ENCODE peak calls at places on chromosomes 13 and 19, in seven cellular contexts. One of them, this sample, is unnamed.

GRCh38 chr13:48500652-48501197 is 32.2 kb downstream of the RCBTB2 start:
- DNase-seq in A549: peak
- DNase-seq in nucleus accumbens: no peak
- DNase-seq in stimulated activated naive CD4-positive, alpha-beta T cell: no peak
- DNase-seq in activated CD8-positive, alpha-beta T cell treated with anti-CD3 and anti-CD28 coated beads, Interleukin-2, amount 10 ng/mL, durations not matched to agents 7 days and 5 days: no peak
- DNase-seq in GM04504: peak
- DNase-seq in cardiac septum: no peak
- DNase-seq in this sample: peak

GRCh38 chr13:32940601-32941000 is 75.6 kb upstream of the KL start:
- DNase-seq in A549: no peak
- DNase-seq in cardiac septum: no peak
- DNase-seq in activated CD8-positive, alpha-beta T cell treated with anti-CD3 and anti-CD28 coated beads, Interleukin-2, amount 10 ng/mL, durations not matched to agents 7 days and 5 days: no peak
- DNase-seq in stimulated activated naive CD4-positive, alpha-beta T cell: no peak
- DNase-seq in GM04504: no peak
- DNase-seq in nucleus accumbens: no peak
- DNase-seq in this sample: no peak

GRCh38 chr19:42378225-42378929 is 11.7 kb downstream of the CNFN start:
- DNase-seq in nucleus accumbens: no peak
- DNase-seq in activated CD8-positive, alpha-beta T cell treated with anti-CD3 and anti-CD28 coated beads, Interleukin-2, amount 10 ng/mL, durations not matched to agents 7 days and 5 days: no peak
- DNase-seq in stimulated activated naive CD4-positive, alpha-beta T cell: no peak
- DNase-seq in GM04504: no peak
- DNase-seq in cardiac septum: no peak
- DNase-seq in A549: no peak
- DNase-seq in this sample: no peak

GRCh38 chr13:101982903-101983302 is 418.9 kb downstream of the FGF14 start:
- DNase-seq in stimulated activated naive CD4-positive, alpha-beta T cell: no peak
- DNase-seq in A549: no peak
- DNase-seq in nucleus accumbens: no peak
- DNase-seq in GM04504: no peak
- DNase-seq in cardiac septum: no peak
- DNase-seq in activated CD8-positive, alpha-beta T cell treated with anti-CD3 and anti-CD28 coated beads, Interleukin-2, amount 10 ng/mL, durations not matched to agents 7 days and 5 days: no peak
- DNase-seq in this sample: no peak

GRCh38 chr13:99119686-99120085 is 81.0 kb upstream of the UBAC2 start:
- DNase-seq in nucleus accumbens: no peak
- DNase-seq in stimulated activated naive CD4-positive, alpha-beta T cell: no peak
- DNase-seq in A549: peak
- DNase-seq in cardiac septum: no peak
- DNase-seq in GM04504: no peak
- DNase-seq in activated CD8-positive, alpha-beta T cell treated with anti-CD3 and anti-CD28 coated beads, Interleukin-2, amount 10 ng/mL, durations not matched to agents 7 days and 5 days: no peak
- DNase-seq in this sample: no peak

GRCh38 chr13:74270018-74270417 is 135.8 kb upstream of the KLF12 start:
- DNase-seq in A549: no peak
- DNase-seq in cardiac septum: no peak
- DNase-seq in activated CD8-positive, alpha-beta T cell treated with anti-CD3 and anti-CD28 coated beads, Interleukin-2, amount 10 ng/mL, durations not matched to agents 7 days and 5 days: no peak
- DNase-seq in nucleus accumbens: no peak
- DNase-seq in stimulated activated naive CD4-positive, alpha-beta T cell: no peak
- DNase-seq in GM04504: no peak
- DNase-seq in this sample: no peak

GRCh38 chr19:55112246-55112780 is 5.1 kb downstream of the PPP1R12C start:
- DNase-seq in stimulated activated naive CD4-positive, alpha-beta T cell: no peak
- DNase-seq in nucleus accumbens: no peak
- DNase-seq in activated CD8-positive, alpha-beta T cell treated with anti-CD3 and anti-CD28 coated beads, Interleukin-2, amount 10 ng/mL, durations not matched to agents 7 days and 5 days: no peak
- DNase-seq in cardiac septum: no peak
- DNase-seq in GM04504: no peak
- DNase-seq in A549: no peak
- DNase-seq in this sample: no peak

GRCh38 chr19:29810504-29810871 is 1.3 kb upstream of the CCNE1 start:
- DNase-seq in GM04504: peak
- DNase-seq in cardiac septum: no peak
- DNase-seq in A549: peak
- DNase-seq in nucleus accumbens: no peak
- DNase-seq in activated CD8-positive, alpha-beta T cell treated with anti-CD3 and anti-CD28 coated beads, Interleukin-2, amount 10 ng/mL, durations not matched to agents 7 days and 5 days: no peak
- DNase-seq in stimulated activated naive CD4-positive, alpha-beta T cell: no peak
- DNase-seq in this sample: no peak

GRCh38 chr19:56015756-56016155 is 29.2 kb downstream of the NLRP5 start:
- DNase-seq in GM04504: no peak
- DNase-seq in nucleus accumbens: no peak
- DNase-seq in cardiac septum: no peak
- DNase-seq in A549: no peak
- DNase-seq in activated CD8-positive, alpha-beta T cell treated with anti-CD3 and anti-CD28 coated beads, Interleukin-2, amount 10 ng/mL, durations not matched to agents 7 days and 5 days: no peak
- DNase-seq in stimulated activated naive CD4-positive, alpha-beta T cell: no peak
- DNase-seq in this sample: peak

GRCh38 chr13:48783181-48783630 is 129.5 kb downstream of the CYSLTR2 start:
- DNase-seq in nucleus accumbens: no peak
- DNase-seq in stimulated activated naive CD4-positive, alpha-beta T cell: no peak
- DNase-seq in activated CD8-positive, alpha-beta T cell treated with anti-CD3 and anti-CD28 coated beads, Interleukin-2, amount 10 ng/mL, durations not matched to agents 7 days and 5 days: no peak
- DNase-seq in A549: peak
- DNase-seq in cardiac septum: peak
- DNase-seq in GM04504: peak
- DNase-seq in this sample: no peak

GRCh38 chr13:110126391-110126961 is 180.5 kb downstream of the COL4A1 start:
- DNase-seq in cardiac septum: peak
- DNase-seq in stimulated activated naive CD4-positive, alpha-beta T cell: no peak
- DNase-seq in nucleus accumbens: peak
- DNase-seq in GM04504: peak
- DNase-seq in A549: peak
- DNase-seq in activated CD8-positive, alpha-beta T cell treated with anti-CD3 and anti-CD28 coated beads, Interleukin-2, amount 10 ng/mL, durations not matched to agents 7 days and 5 days: no peak
- DNase-seq in this sample: no peak

GRCh38 chr19:1884719-1885334 is 469 bp downstream of the ABHD17A start:
- DNase-seq in stimulated activated naive CD4-positive, alpha-beta T cell: no peak
- DNase-seq in nucleus accumbens: no peak
- DNase-seq in cardiac septum: no peak
- DNase-seq in A549: no peak
- DNase-seq in GM04504: no peak
- DNase-seq in activated CD8-positive, alpha-beta T cell treated with anti-CD3 and anti-CD28 coated beads, Interleukin-2, amount 10 ng/mL, durations not matched to agents 7 days and 5 days: no peak
- DNase-seq in this sample: no peak

GRCh38 chr13:112664501-112665203 is 25.2 kb upstream of the ATP11A start:
- DNase-seq in A549: no peak
- DNase-seq in nucleus accumbens: no peak
- DNase-seq in activated CD8-positive, alpha-beta T cell treated with anti-CD3 and anti-CD28 coated beads, Interleukin-2, amount 10 ng/mL, durations not matched to agents 7 days and 5 days: no peak
- DNase-seq in GM04504: no peak
- DNase-seq in cardiac septum: peak
- DNase-seq in stimulated activated naive CD4-positive, alpha-beta T cell: no peak
- DNase-seq in this sample: no peak

GRCh38 chr19:38696733-38697055 is 47.6 kb downstream of the CAPN12 start:
- DNase-seq in GM04504: no peak
- DNase-seq in A549: no peak
- DNase-seq in stimulated activated naive CD4-positive, alpha-beta T cell: no peak
- DNase-seq in activated CD8-positive, alpha-beta T cell treated with anti-CD3 and anti-CD28 coated beads, Interleukin-2, amount 10 ng/mL, durations not matched to agents 7 days and 5 days: no peak
- DNase-seq in nucleus accumbens: no peak
- DNase-seq in cardiac septum: no peak
- DNase-seq in this sample: no peak

GRCh38 chr19:45153339-45154063 is 7.3 kb downstream of the NKPD1 start:
- DNase-seq in A549: no peak
- DNase-seq in cardiac septum: no peak
- DNase-seq in stimulated activated naive CD4-positive, alpha-beta T cell: peak
- DNase-seq in nucleus accumbens: no peak
- DNase-seq in GM04504: no peak
- DNase-seq in activated CD8-positive, alpha-beta T cell treated with anti-CD3 and anti-CD28 coated beads, Interleukin-2, amount 10 ng/mL, durations not matched to agents 7 days and 5 days: peak
- DNase-seq in this sample: no peak

GRCh38 chr19:15161028-15161984 is 39.5 kb downstream of the NOTCH3 start:
- DNase-seq in A549: peak
- DNase-seq in GM04504: no peak
- DNase-seq in cardiac septum: no peak
- DNase-seq in stimulated activated naive CD4-positive, alpha-beta T cell: no peak
- DNase-seq in nucleus accumbens: no peak
- DNase-seq in activated CD8-positive, alpha-beta T cell treated with anti-CD3 and anti-CD28 coated beads, Interleukin-2, amount 10 ng/mL, durations not matched to agents 7 days and 5 days: no peak
- DNase-seq in this sample: no peak

GRCh38 chr13:102128216-102128800 is 273.5 kb downstream of the FGF14 start:
- DNase-seq in cardiac septum: no peak
- DNase-seq in stimulated activated naive CD4-positive, alpha-beta T cell: no peak
- DNase-seq in GM04504: peak
- DNase-seq in activated CD8-positive, alpha-beta T cell treated with anti-CD3 and anti-CD28 coated beads, Interleukin-2, amount 10 ng/mL, durations not matched to agents 7 days and 5 days: no peak
- DNase-seq in A549: no peak
- DNase-seq in nucleus accumbens: no peak
- DNase-seq in this sample: no peak

GRCh38 chr19:38921420-38922274 is 8.9 kb downstream of the SARS2 start:
- DNase-seq in activated CD8-positive, alpha-beta T cell treated with anti-CD3 and anti-CD28 coated beads, Interleukin-2, amount 10 ng/mL, durations not matched to agents 7 days and 5 days: no peak
- DNase-seq in A549: no peak
- DNase-seq in stimulated activated naive CD4-positive, alpha-beta T cell: no peak
- DNase-seq in GM04504: no peak
- DNase-seq in nucleus accumbens: no peak
- DNase-seq in cardiac septum: no peak
- DNase-seq in this sample: no peak

GRCh38 chr13:39930060-39930459 is 274.6 kb downstream of the COG6 start:
- DNase-seq in cardiac septum: no peak
- DNase-seq in activated CD8-positive, alpha-beta T cell treated with anti-CD3 and anti-CD28 coated beads, Interleukin-2, amount 10 ng/mL, durations not matched to agents 7 days and 5 days: no peak
- DNase-seq in GM04504: no peak
- DNase-seq in nucleus accumbens: no peak
- DNase-seq in stimulated activated naive CD4-positive, alpha-beta T cell: no peak
- DNase-seq in A549: no peak
- DNase-seq in this sample: no peak

GRCh38 chr19:34507414-34508067 is 26.0 kb downstream of the WTIP start:
- DNase-seq in nucleus accumbens: no peak
- DNase-seq in A549: no peak
- DNase-seq in cardiac septum: peak
- DNase-seq in activated CD8-positive, alpha-beta T cell treated with anti-CD3 and anti-CD28 coated beads, Interleukin-2, amount 10 ng/mL, durations not matched to agents 7 days and 5 days: no peak
- DNase-seq in GM04504: no peak
- DNase-seq in stimulated activated naive CD4-positive, alpha-beta T cell: no peak
- DNase-seq in this sample: no peak